ENCODE peak calls at places on chromosomes 4 and X, in four cellular contexts. R is GM18507, Z is transverse colon, M is HAP-1. O is an unnamed sample.

GRCh38 chrX:115531818-115532403 is 29.1 kb upstream of the PLS3 start:
- DNase-seq in R (no peak), Z (no peak), M (no peak), O (no peak)

GRCh38 chr4:78560296-78560963 is 8.9 kb downstream of the ANXA3 start:
- DNase-seq in R (no peak), Z (no peak), M (no peak), O (no peak)

GRCh38 chrX:142977128-142977914 is 48.4 kb upstream of the SPANXN4 start:
- DNase-seq in R (no peak), Z (no peak), M (no peak), O (no peak)

GRCh38 chr4:143241892-143242291 is 57.2 kb downstream of the USP38 start:
- DNase-seq in R (no peak), Z (no peak), M (no peak), O (no peak)

GRCh38 chr4:76002176-76002575 is 5.1 kb downstream of the CXCL9 start:
- DNase-seq in R (no peak), Z (no peak), M (no peak), O (no peak)

GRCh38 chrX:97563531-97564133 is 679.9 kb downstream of the RPA4 start:
- DNase-seq in R (peak; percentile 7), Z (peak; percentile 41), M (no peak), O (peak; percentile 31)

GRCh38 chr4:7194251-7195137 is 2.2 kb downstream of the SORCS2 start:
- DNase-seq in R (no peak), Z (no peak), M (no peak), O (no peak)

GRCh38 chr4:121140712-121141111 is 23.4 kb downstream of the TNIP3 start:
- DNase-seq in R (no peak), Z (no peak), M (no peak), O (no peak)

GRCh38 chrX:9765072-9765736 is 443 bp downstream of the GPR143 start:
- DNase-seq in R (no peak), Z (no peak), M (no peak), O (no peak)

GRCh38 chr4:112060212-112060611 is 85.0 kb upstream of the FAM241A start:
- DNase-seq in R (no peak), Z (no peak), M (peak; percentile 30), O (no peak)

GRCh38 chr4:28921886-28922285 is 1798.3 kb upstream of the PCDH7 start:
- DNase-seq in R (no peak), Z (no peak), M (no peak), O (no peak)

GRCh38 chrX:48278958-48279357 is 23.8 kb downstream of the SSX1 start:
- DNase-seq in R (no peak), Z (no peak), M (no peak), O (no peak)

GRCh38 chrX:103669745-103670144 is 16.8 kb downstream of the MORF4L2 start:
- DNase-seq in R (no peak), Z (no peak), M (no peak), O (no peak)